ENCODE peak calls at places on chromosomes 1 and 21, in four cellular contexts. H is mucosa of descending colon, A is neural progenitor cell, P is breast epithelium. B is an unnamed sample.

GRCh38 chr21:27108228-27108627 is 141.3 kb upstream of the ADAMTS5 start:
- DNase-seq in H (no peak), A (no peak), P (no peak), B (no peak)

GRCh38 chr1:6097824-6098223 is 52.1 kb downstream of the KCNAB2 start:
- DNase-seq in H (peak; percentile 41), A (no peak), P (no peak), B (peak; percentile 56)

GRCh38 chr1:83692524-83693336 is 306.2 kb downstream of the TTLL7 start:
- DNase-seq in H (no peak), A (peak; percentile 84), P (no peak), B (peak; percentile 12)

GRCh38 chr1:12078938-12079861 is 16.1 kb downstream of the TNFRSF8 start:
- DNase-seq in H (no peak), A (peak; percentile 75), P (no peak), B (peak; percentile 94)

GRCh38 chr1:21936366-21937031 is 611 bp downstream of the HSPG2 start:
- DNase-seq in H (peak; percentile 67), A (peak; percentile 39), P (no peak), B (no peak)

GRCh38 chr1:62732327-62732726 is 44.1 kb upstream of the DOCK7 start:
- DNase-seq in H (no peak), A (no peak), P (no peak), B (no peak)

GRCh38 chr1:33426906-33427305 is 4.0 kb downstream of the PHC2 start:
- DNase-seq in H (no peak), A (no peak), P (no peak), B (no peak)

GRCh38 chr1:60035925-60036324 is 37.6 kb downstream of the C1orf87 start:
- DNase-seq in H (no peak), A (no peak), P (no peak), B (no peak)

GRCh38 chr1:92299477-92300125 is 742 bp downstream of the RPAP2 start:
- DNase-seq in H (no peak), A (no peak), P (no peak), B (no peak)

GRCh38 chr1:64984106-64984505 is 17.8 kb upstream of the JAK1 start:
- DNase-seq in H (no peak), A (no peak), P (no peak), B (no peak)

GRCh38 chr1:10918531-10918930 is 93.9 kb upstream of the TARDBP start:
- DNase-seq in H (no peak), A (no peak), P (no peak), B (no peak)

GRCh38 chr1:47596328-47596727 is 158.5 kb downstream of the FOXD2 start:
- DNase-seq in H (no peak), A (no peak), P (no peak), B (no peak)

GRCh38 chr1:52008074-52008809 is 17.7 kb upstream of the RAB3B start:
- DNase-seq in H (no peak), A (no peak), P (no peak), B (no peak)

GRCh38 chr1:240821925-240822324 is 210.0 kb upstream of the GREM2 start:
- DNase-seq in H (no peak), A (no peak), P (no peak), B (no peak)

GRCh38 chr1:91569411-91570104 is 68.9 kb downstream of the CDC7 start:
- DNase-seq in H (peak; percentile 74), A (no peak), P (no peak), B (no peak)

GRCh38 chr1:29542476-29543015 is 306.2 kb downstream of the PTPRU start:
- DNase-seq in H (no peak), A (no peak), P (no peak), B (no peak)

GRCh38 chr1:202056644-202057334 is 46.4 kb downstream of the ELF3 start:
- DNase-seq in H (peak; percentile 93), A (no peak), P (peak; percentile 93), B (no peak)

GRCh38 chr1:237492359-237492758 is 398.4 kb downstream of the ZP4 start:
- DNase-seq in H (no peak), A (peak; percentile 25), P (no peak), B (peak; percentile 16)

GRCh38 chr1:245310605-245311531 is 156.1 kb downstream of the KIF26B start:
- DNase-seq in H (no peak), A (peak; percentile 50), P (no peak), B (peak; percentile 61)

GRCh38 chr1:207941664-207942063 is 30.7 kb upstream of the CD34 start:
- DNase-seq in H (peak; percentile 65), A (no peak), P (no peak), B (no peak)

GRCh38 chr21:36193200-36193599 is 36.6 kb downstream of the DOP1B start:
- DNase-seq in H (no peak), A (no peak), P (no peak), B (no peak)

GRCh38 chr1:240414237-240414636 is 197.7 kb downstream of the GREM2 start:
- DNase-seq in H (no peak), A (no peak), P (no peak), B (no peak)

GRCh38 chr1:200258447-200259375 is 151.1 kb downstream of the ZNF281 start:
- DNase-seq in H (no peak), A (no peak), P (no peak), B (peak; percentile 27)

GRCh38 chr1:100597069-100597741 is 59.3 kb downstream of the GPR88 start:
- DNase-seq in H (no peak), A (no peak), P (no peak), B (no peak)

GRCh38 chr1:8529901-8530300 is 212.0 kb downstream of the SLC45A1 start:
- DNase-seq in H (no peak), A (no peak), P (no peak), B (no peak)

GRCh38 chr1:234923626-234924025 is 205.0 kb downstream of the TOMM20 start:
- DNase-seq in H (no peak), A (no peak), P (no peak), B (no peak)

GRCh38 chr1:80008934-80009333 is 1002.4 kb upstream of the ADGRL4 start:
- DNase-seq in H (no peak), A (no peak), P (no peak), B (no peak)

GRCh38 chr1:61079276-61079897 is 3.0 kb upstream of the NFIA start:
- DNase-seq in H (no peak), A (no peak), P (no peak), B (no peak)

GRCh38 chr1:61080408-61081134 is 1.8 kb upstream of the NFIA start:
- DNase-seq in H (no peak), A (no peak), P (no peak), B (no peak)

GRCh38 chr1:61081135-61081636 is 1.2 kb upstream of the NFIA start:
- DNase-seq in H (no peak), A (no peak), P (no peak), B (no peak)

GRCh38 chr1:61078611-61079010 is 3.8 kb upstream of the NFIA start:
- DNase-seq in H (no peak), A (no peak), P (no peak), B (no peak)

GRCh38 chr1:61079898-61080336 is 2.4 kb upstream of the NFIA start:
- DNase-seq in H (peak; percentile 81), A (peak; percentile 60), P (peak; percentile 62), B (peak; percentile 82)
- H3K4me3 ChIP-seq in H (no peak overlapping the region), A (no peak overlapping the region), P (peak overlapping the region; percentile 98), B (peak overlapping the region; percentile 3)

GRCh38 chr1:169814265-169814664 is 19.6 kb upstream of the METTL18 start:
- DNase-seq in H (no peak), A (no peak), P (no peak), B (no peak)

GRCh38 chr1:169804941-169805340 is 10.2 kb upstream of the METTL18 start:
- DNase-seq in H (no peak), A (no peak), P (no peak), B (no peak)

GRCh38 chr1:169812131-169812530 is 17.4 kb upstream of the METTL18 start:
- DNase-seq in H (no peak), A (no peak), P (no peak), B (no peak)

GRCh38 chr1:169809370-169810095 is 14.8 kb upstream of the METTL18 start:
- DNase-seq in H (no peak), A (peak; percentile 48), P (no peak), B (peak; percentile 39)
- H3K36me3 ChIP-seq in H (no peaks in the 10 kb centered on the region), A (peaks cover 9% of the 10 kb centered on the region), P (no peaks in the 10 kb centered on the region), B (peaks cover 7% of the 10 kb centered on the region)

DNA sequence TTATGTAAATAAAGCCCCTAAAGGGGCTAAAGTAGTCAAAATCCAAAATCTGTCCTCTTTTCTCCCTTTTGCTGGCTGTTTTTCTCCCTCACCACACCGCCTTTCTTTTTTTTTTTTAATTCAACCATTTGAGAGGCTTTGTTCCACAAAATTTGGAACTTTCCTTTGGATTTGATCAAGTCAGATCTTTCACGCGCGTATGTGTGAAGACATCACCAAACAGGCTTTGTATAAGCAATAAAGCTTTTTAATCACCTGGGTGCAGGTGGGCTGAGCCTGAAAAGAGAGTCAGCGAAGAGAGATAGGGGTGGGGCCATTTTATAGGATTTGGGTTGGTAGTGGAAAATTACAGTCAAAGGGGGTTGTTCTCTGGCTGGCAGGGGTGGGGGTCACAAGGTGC is 5.3 kb upstream of the HPDL start:
- DNase-seq in H (no peak), A (no peak), P (no peak), B (no peak)
- H3K4me3 ChIP-seq in H (no peak overlapping the region), A (no peak overlapping the region), P (no peak overlapping the region), B (no peak overlapping the region)

DNA sequence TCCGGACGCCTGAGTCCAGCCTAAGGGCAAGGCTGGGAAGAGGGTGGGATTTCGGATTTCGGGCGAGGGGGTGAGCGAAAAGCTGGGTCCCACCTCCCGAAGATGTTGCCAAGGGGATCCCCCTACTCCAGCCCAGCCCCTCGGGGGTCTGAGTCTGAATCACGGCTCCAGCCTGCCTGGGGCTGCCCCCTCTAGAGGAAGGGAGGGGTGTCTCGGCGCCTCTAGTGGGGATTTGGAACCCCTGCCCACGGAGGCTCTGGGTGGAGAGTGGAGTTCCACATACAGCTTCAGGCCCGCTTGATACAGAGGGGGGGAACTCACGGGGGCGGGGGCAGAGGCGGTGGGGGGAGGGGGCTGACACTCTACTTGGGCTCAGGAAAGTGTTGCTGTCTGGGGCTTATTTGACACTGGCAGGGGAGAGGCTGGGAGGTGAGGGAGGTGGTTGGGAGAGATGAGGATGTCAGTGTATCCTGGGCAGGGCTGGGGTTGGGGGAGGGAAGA is 686 bp downstream of the KIRREL1 start:
- DNase-seq in H (no peak), A (no peak), P (no peak), B (peak; percentile 81)
- H3K36me3 ChIP-seq in H (no peaks in the 10 kb centered on the region), A (no peaks in the 10 kb centered on the region), P (no peaks in the 10 kb centered on the region), B (peaks cover 1% of the 10 kb centered on the region)